ENCODE peak calls at places on chromosomes 2 and 18, in six cellular contexts. I is CD8-positive, alpha-beta T cell; A is KG1; D is activated CD4-positive, alpha-beta T cell treated with anti-CD3 and anti-CD28 coated beads, Interleukin-2, amount 50 U/mL, for 24 hours; F is NCI-H524; O is GM18507. Q is an unnamed sample.

GRCh38 chr2:141778315-141778835 is 352.4 kb downstream of the LRP1B start:
- DNase-seq in I (no peak), A (no peak), D (no peak), F (no peak), O (no peak), Q (no peak)

GRCh38 chr2:150944315-150944714 is 317.3 kb downstream of the RBM43 start:
- DNase-seq in I (no peak), A (no peak), D (no peak), F (peak), O (peak), Q (no peak)

GRCh38 chr2:172021074-172021931 is 21.6 kb downstream of the METAP1D start:
- DNase-seq in I (no peak), A (no peak), D (no peak), F (no peak), O (no peak), Q (no peak)

GRCh38 chr2:158060862-158061435 is 40.7 kb upstream of the UPP2 start:
- DNase-seq in I (no peak), A (no peak), D (no peak), F (no peak), O (no peak), Q (no peak)

GRCh38 chr2:134142903-134143302 is 111.0 kb upstream of the MGAT5 start:
- DNase-seq in I (no peak), A (no peak), D (no peak), F (no peak), O (no peak), Q (no peak)

GRCh38 chr2:159201321-159202063 is 85.0 kb downstream of the WDSUB1 start:
- DNase-seq in I (peak), A (no peak), D (no peak), F (no peak), O (no peak), Q (no peak)

GRCh38 chr2:96400049-96401000 is 64.8 kb downstream of the NCAPH start:
- DNase-seq in I (no peak), A (no peak), D (no peak), F (no peak), O (no peak), Q (no peak)

GRCh38 chr2:148719941-148720436 is 75.4 kb downstream of the EPC2 start:
- DNase-seq in I (no peak), A (no peak), D (no peak), F (no peak), O (no peak), Q (no peak)

GRCh38 chr18:21605218-21605617 is 4.7 kb upstream of the ESCO1 start:
- DNase-seq in I (no peak), A (no peak), D (no peak), F (no peak), O (no peak), Q (no peak)

GRCh38 chr18:76619342-76620315 is 124.6 kb upstream of the ZNF516 start:
- DNase-seq in I (no peak), A (no peak), D (no peak), F (peak), O (no peak), Q (peak)

GRCh38 chr2:64419591-64420165 is 34.3 kb upstream of the LGALSL start:
- DNase-seq in I (no peak), A (no peak), D (no peak), F (no peak), O (no peak), Q (no peak)

GRCh38 chr2:188189356-188189755 is 102.3 kb upstream of the GULP1 start:
- DNase-seq in I (no peak), A (no peak), D (no peak), F (no peak), O (no peak), Q (no peak)

GRCh38 chr2:200749631-200750322 is 61.9 kb upstream of the BZW1 start:
- DNase-seq in I (no peak), A (no peak), D (no peak), F (no peak), O (no peak), Q (no peak)

GRCh38 chr2:88737385-88737784 is 45.9 kb downstream of the RPIA start:
- DNase-seq in I (no peak), A (no peak), D (no peak), F (no peak), O (no peak), Q (no peak)

GRCh38 chr18:70288851-70289328 is at the start of gene SOCS6:
- DNase-seq in I (no peak), A (peak), D (no peak), F (peak), O (peak), Q (no peak)

GRCh38 chr2:65228249-65228750 is 669 bp downstream of the ACTR2 start:
- DNase-seq in I (peak), A (no peak), D (no peak), F (no peak), O (no peak), Q (no peak)

GRCh38 chr2:36951574-36951973 is 14.8 kb downstream of the STRN start:
- DNase-seq in I (no peak), A (no peak), D (no peak), F (no peak), O (no peak), Q (no peak)

GRCh38 chr2:3130889-3131635 is 246.6 kb downstream of the EIPR1 start:
- DNase-seq in I (no peak), A (no peak), D (no peak), F (no peak), O (no peak), Q (no peak)

GRCh38 chr2:109226612-109227011 is 97.6 kb downstream of the SH3RF3 start:
- DNase-seq in I (no peak), A (no peak), D (no peak), F (no peak), O (no peak), Q (no peak)

GRCh38 chr2:102841107-102841840 is 79.4 kb downstream of the TMEM182 start:
- DNase-seq in I (no peak), A (peak), D (no peak), F (peak), O (peak), Q (peak)

GRCh38 chr2:111624401-111625156 is 259.4 kb downstream of the ANAPC1 start:
- DNase-seq in I (no peak), A (peak), D (no peak), F (no peak), O (no peak), Q (no peak)

GRCh38 chr2:54677476-54678265 is 45.8 kb upstream of the EML6 start:
- DNase-seq in I (no peak), A (no peak), D (no peak), F (no peak), O (no peak), Q (no peak)

GRCh38 chr2:88813612-88814011 is 122.1 kb downstream of the RPIA start:
- DNase-seq in I (no peak), A (no peak), D (no peak), F (no peak), O (no peak), Q (no peak)

GRCh38 chr2:219404954-219405353 is 13.2 kb upstream of the DES start:
- DNase-seq in I (no peak), A (no peak), D (no peak), F (no peak), O (no peak), Q (peak)

GRCh38 chr2:15363142-15363541 is 198.0 kb downstream of the NBAS start:
- DNase-seq in I (no peak), A (no peak), D (no peak), F (no peak), O (no peak), Q (no peak)

GRCh38 chr2:238924496-238925195 is 76.8 kb downstream of the TWIST2 start:
- DNase-seq in I (no peak), A (no peak), D (no peak), F (no peak), O (no peak), Q (no peak)

GRCh38 chr2:150134223-150134858 is 353.1 kb downstream of the RND3 start:
- DNase-seq in I (no peak), A (no peak), D (no peak), F (no peak), O (no peak), Q (no peak)

GRCh38 chr2:218395456-218395825 is 4.2 kb upstream of the CTDSP1 start:
- DNase-seq in I (no peak), A (no peak), D (no peak), F (no peak), O (no peak), Q (no peak)

GRCh38 chr2:215528555-215528954 is 92.7 kb upstream of the FN1 start:
- DNase-seq in I (no peak), A (no peak), D (no peak), F (no peak), O (no peak), Q (no peak)

GRCh38 chr18:59902180-59902992 is 2.6 kb downstream of the PMAIP1 start:
- DNase-seq in I (peak), A (no peak), D (no peak), F (no peak), O (no peak), Q (no peak)

GRCh38 chr2:234879671-234880455 is 72.0 kb upstream of the SH3BP4 start:
- DNase-seq in I (no peak), A (no peak), D (no peak), F (no peak), O (no peak), Q (no peak)

GRCh38 chr2:96547751-96548161 is 11.2 kb downstream of the ARID5A start:
- DNase-seq in I (no peak), A (no peak), D (no peak), F (no peak), O (no peak), Q (peak)

GRCh38 chr2:96136123-96136720 is 2.1 kb downstream of the ASTL start:
- DNase-seq in I (no peak), A (no peak), D (no peak), F (peak), O (no peak), Q (no peak)

GRCh38 chr2:38509322-38509946 is 93.3 kb downstream of the HNRNPLL start:
- DNase-seq in I (no peak), A (no peak), D (no peak), F (peak), O (no peak), Q (no peak)

GRCh38 chr2:155866477-155866876 is 466.0 kb downstream of the NR4A2 start:
- DNase-seq in I (no peak), A (no peak), D (no peak), F (no peak), O (no peak), Q (no peak)

GRCh38 chr2:224909885-224910517 is 132.3 kb downstream of the DOCK10 start:
- DNase-seq in I (peak), A (no peak), D (no peak), F (no peak), O (no peak), Q (no peak)

GRCh38 chr2:98713332-98714015 is 17.5 kb downstream of the MGAT4A start:
- DNase-seq in I (no peak), A (no peak), D (no peak), F (no peak), O (peak), Q (no peak)

GRCh38 chr18:39513187-39513586 is 1947.6 kb upstream of the CELF4 start:
- DNase-seq in I (no peak), A (no peak), D (no peak), F (no peak), O (no peak), Q (no peak)

GRCh38 chr2:240869956-240870875 is 1.6 kb downstream of the AGXT start:
- DNase-seq in I (no peak), A (no peak), D (no peak), F (no peak), O (no peak), Q (no peak)

GRCh38 chr18:28581503-28582169 is 404.7 kb upstream of the CDH2 start:
- DNase-seq in I (no peak), A (no peak), D (no peak), F (no peak), O (no peak), Q (no peak)